ENCODE peak calls at places on chromosomes 11 and 22, in six cellular contexts. M, P, F, O, D and I are unnamed samples. For H3K9me2, the result is how much of the 10 kb centered on the place peaks cover.

GRCh38 chr11:86192858-86193257 is 51.7 kb upstream of the EED start:
- DNase-seq in M (no peak), P (no peak), F (no peak), O (no peak), D (peak), I (no peak)

GRCh38 chr22:34344702-34345101 is 424.4 kb upstream of the LARGE1 start:
- DNase-seq in M (no peak), P (no peak), F (no peak), O (peak), D (no peak), I (no peak)

GRCh38 chr11:66335531-66336233 is 552 bp downstream of the RIN1 start:
- DNase-seq in M (peak), P (no peak), F (peak), O (peak), D (no peak), I (peak)

GRCh38 chr11:2593393-2593950 is 106.3 kb downstream of the KCNQ1OT1 start:
- DNase-seq in M (no peak), P (no peak), F (no peak), O (no peak), D (no peak), I (no peak)

GRCh38 chr11:1776331-1776851 is 12.7 kb upstream of the CTSD start:
- DNase-seq in M (no peak), P (no peak), F (no peak), O (no peak), D (no peak), I (no peak)

GRCh38 chr11:101817536-101817935 is 97.3 kb upstream of the CEP126 start:
- DNase-seq in M (no peak), P (no peak), F (no peak), O (no peak), D (no peak), I (no peak)

GRCh38 chr11:63666874-63667273 is 4.3 kb downstream of the ATL3 start:
- DNase-seq in M (no peak), P (no peak), F (no peak), O (no peak), D (no peak), I (no peak)

GRCh38 chr11:94732617-94733292 is 35.4 kb upstream of the AMOTL1 start:
- DNase-seq in M (peak), P (no peak), F (no peak), O (no peak), D (no peak), I (peak)

GRCh38 chr11:47923667-47924066 is 56.7 kb upstream of the PTPRJ start:
- DNase-seq in M (no peak), P (no peak), F (no peak), O (no peak), D (no peak), I (no peak)

GRCh38 chr11:101870510-101870909 is 44.3 kb upstream of the CEP126 start:
- DNase-seq in M (no peak), P (peak), F (no peak), O (no peak), D (no peak), I (peak)

GRCh38 chr22:25777870-25778269 is 35.9 kb downstream of the MYO18B start:
- DNase-seq in M (no peak), P (peak), F (peak), O (peak), D (peak), I (peak)

GRCh38 chr11:45936655-45937054 is 14.2 kb downstream of the LARGE2 start:
- DNase-seq in M (no peak), P (no peak), F (no peak), O (no peak), D (no peak), I (no peak)

GRCh38 chr22:42635531-42635930 is 4.9 kb downstream of the ATP5MGL start:
- DNase-seq in M (peak), P (peak), F (no peak), O (no peak), D (no peak), I (peak)

GRCh38 chr22:25451480-25452114 is 112.9 kb upstream of the GRK3 start:
- DNase-seq in M (no peak), P (no peak), F (no peak), O (no peak), D (no peak), I (no peak)

GRCh38 chr11:80855975-80856524 is 1415.2 kb upstream of the TENM4 start:
- DNase-seq in M (no peak), P (no peak), F (no peak), O (no peak), D (no peak), I (peak)

GRCh38 chr11:3232956-3233355 is 739 bp upstream of the MRGPRE start:
- DNase-seq in M (no peak), P (no peak), F (no peak), O (no peak), D (no peak), I (no peak)

GRCh38 chr11:2209370-2209801 is 37.8 kb upstream of the TH start:
- DNase-seq in M (no peak), P (no peak), F (peak), O (no peak), D (no peak), I (no peak)

GRCh38 chr11:15489281-15489680 is 374.6 kb downstream of the INSC start:
- DNase-seq in M (no peak), P (no peak), F (no peak), O (no peak), D (no peak), I (no peak)

DNA sequence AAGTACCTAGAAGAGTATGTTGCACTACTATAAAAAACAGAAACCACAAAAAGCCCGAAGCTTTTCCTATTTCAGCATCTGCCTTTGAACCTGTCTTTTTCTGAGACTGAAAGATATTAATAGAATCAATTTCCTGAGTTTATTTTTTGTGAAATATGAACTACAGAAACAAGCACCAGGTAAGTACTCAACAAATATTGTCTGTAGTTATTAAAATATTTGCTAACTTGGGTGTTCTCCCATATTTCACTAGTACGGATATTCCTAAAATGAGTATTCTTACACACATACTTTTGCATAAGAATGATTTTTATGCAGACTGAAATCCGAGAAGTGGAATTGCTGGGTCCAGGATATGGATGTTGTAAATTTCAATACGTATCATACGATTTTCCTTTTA is 188.0 kb downstream of the OR4C45 start:
- DNase-seq in M (no peak), P (no peak), F (no peak), O (no peak), D (no peak), I (no peak)
- H3K9me2 ChIP-seq in M (under half), P (under half), F (under half), O (under half), D (under half), I (under half)

DNA sequence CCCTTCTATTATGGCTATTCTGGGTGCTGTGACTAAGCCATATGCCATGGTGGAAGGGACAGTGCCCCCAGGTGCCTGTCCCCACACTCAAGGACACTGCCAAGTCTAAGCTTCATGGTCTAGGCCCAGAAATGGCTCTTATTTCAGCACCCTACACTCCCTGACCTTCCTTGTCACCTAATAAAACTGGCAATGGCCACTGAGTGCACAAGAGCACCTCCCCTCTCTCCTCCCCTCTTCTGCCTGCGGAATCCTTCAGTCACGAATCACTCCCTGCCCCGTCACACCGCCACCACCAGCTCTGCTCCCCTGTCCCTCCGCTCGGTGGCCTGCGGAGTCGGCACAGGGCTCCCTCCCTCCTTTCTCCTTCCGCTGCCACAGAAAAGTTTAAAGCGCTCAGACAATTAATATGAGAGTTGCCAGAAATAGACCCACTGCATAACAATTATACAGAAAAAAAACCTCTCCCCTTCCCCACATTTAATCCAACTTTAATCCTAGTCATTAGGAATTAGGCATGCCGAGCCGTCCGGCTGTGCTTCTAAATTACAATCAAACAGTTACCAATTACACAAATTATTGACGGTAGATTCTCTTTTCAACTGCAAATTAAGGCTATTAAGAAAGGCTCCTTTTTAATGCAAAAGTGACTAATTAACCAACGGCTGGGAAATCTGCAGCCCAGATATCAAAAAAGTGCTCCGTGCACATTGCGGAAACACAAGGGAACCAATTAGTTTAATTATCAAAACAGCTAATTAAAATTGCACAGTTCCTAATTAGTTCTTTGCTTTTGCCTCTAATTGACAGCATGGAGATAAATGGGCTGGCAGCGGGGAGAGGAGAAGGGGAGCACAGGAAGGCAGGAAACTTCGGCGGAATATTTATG is 19.2 kb upstream of the LMO1 start:
- DNase-seq in M (no peak), P (no peak), F (peak), O (peak), D (no peak), I (no peak)
- H3K4me3 ChIP-seq in M (no peak), P (no peak), F (no peak), O (peak), D (no peak), I (no peak)

GRCh38 chr11:35373284-35373933 is 45.9 kb downstream of the SLC1A2 start:
- DNase-seq in M (no peak), P (no peak), F (peak), O (no peak), D (no peak), I (peak)
- H3K9me2 ChIP-seq in M (under half), P (under half), F (under half), O (under half), D (under half), I (under half)

DNA sequence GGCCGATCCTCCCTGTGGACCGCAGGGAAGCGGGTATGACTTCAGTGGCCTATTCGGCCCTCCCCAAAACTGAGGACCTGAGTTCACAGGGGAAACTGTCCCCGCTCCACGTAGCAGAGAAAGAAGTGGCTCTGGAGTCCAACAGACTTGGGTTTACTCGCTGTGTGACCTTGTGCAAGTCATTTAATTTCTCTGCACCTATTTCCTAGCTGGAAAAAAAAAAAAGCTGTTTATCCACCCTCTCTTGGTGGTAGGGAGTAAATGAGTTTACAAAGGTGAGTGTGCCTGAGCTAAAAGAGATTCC is 2.2 kb downstream of the SPON1 start:
- DNase-seq in M (no peak), P (no peak), F (no peak), O (no peak), D (no peak), I (no peak)
- H3K4me3 ChIP-seq in M (no peak), P (peak), F (no peak), O (peak), D (no peak), I (peak)

GRCh38 chr11:35295751-35296150 is 123.6 kb downstream of the SLC1A2 start:
- DNase-seq in M (peak), P (no peak), F (no peak), O (peak), D (no peak), I (peak)
- H3K9me2 ChIP-seq in M (under half), P (under half), F (under half), O (under half), D (under half), I (under half)

DNA sequence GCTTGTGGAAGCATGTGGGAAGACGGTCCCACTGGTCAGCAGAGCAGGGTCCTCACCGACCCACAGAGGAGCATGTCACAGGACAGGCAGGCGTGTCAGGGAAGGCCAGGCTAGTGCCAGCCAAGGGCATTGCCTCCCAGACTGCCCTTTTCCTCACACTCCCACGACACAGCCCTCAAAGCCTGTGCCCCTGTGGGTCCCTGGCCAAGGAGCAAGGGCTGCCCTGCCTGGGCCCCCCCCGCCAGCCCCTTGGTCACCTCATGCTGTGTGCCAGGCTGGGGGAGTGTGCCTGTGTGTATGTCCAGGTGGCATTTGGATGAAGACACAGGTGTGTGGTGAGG is 74.7 kb downstream of the MED15 start:
- DNase-seq in M (no peak), P (no peak), F (no peak), O (no peak), D (no peak), I (no peak)
- H3K4me3 ChIP-seq in M (no peak), P (no peak), F (no peak), O (no peak), D (no peak), I (no peak)